ENCODE peak calls at places on chromosome 4, in eight cellular contexts. Q is left ventricle myocardium inferior; O is MM.1S; B is mammary epithelial cell; S is naive thymus-derived CD4-positive, alpha-beta T cell; D is transverse colon; Y is neuronal stem cell; G is Caco-2. C is an unnamed sample.
A peak's percentile ranks its signal among the peaks of the same experiment; 100 is the strongest.

GRCh38 chr4:117637347-117637746 is 396.9 kb upstream of the NDST3 start:
- DNase-seq in S (no peak), Q (no peak), B (peak; percentile 1), O (no peak), Y (no peak), G (no peak), D (no peak), C (no peak)

GRCh38 chr4:127400736-127401346 is 231.9 kb upstream of the INTU start:
- DNase-seq in O (peak; percentile 67), Q (peak; percentile 28), G (peak; percentile 72), D (peak; percentile 36), S (no peak), Y (peak; percentile 57), B (peak; percentile 61), C (peak; percentile 46)

GRCh38 chr4:5708171-5708828 is at the start of gene EVC2:
- DNase-seq in G (no peak), D (peak; percentile 58), Q (peak; percentile 80), B (peak; percentile 50), O (peak; percentile 83), Y (peak; percentile 44), S (no peak), C (peak; percentile 56)

GRCh38 chr4:56981795-56982201 is 3.1 kb downstream of the POLR2B start:
- DNase-seq in O (no peak), B (no peak), Y (no peak), S (no peak), D (no peak), G (no peak), Q (no peak), C (no peak)

GRCh38 chr4:7740866-7741525 is 198.7 kb downstream of the AFAP1 start:
- DNase-seq in Y (no peak), D (no peak), Q (no peak), O (no peak), B (no peak), G (no peak), S (no peak), C (peak; percentile 14)

GRCh38 chr4:165715989-165716388 is 157.0 kb upstream of the TLL1 start:
- DNase-seq in B (peak; percentile 53), O (no peak), G (no peak), Q (no peak), Y (no peak), S (no peak), D (no peak), C (no peak)

GRCh38 chr4:36088542-36088941 is 155.8 kb downstream of the ARAP2 start:
- DNase-seq in S (no peak), D (no peak), O (no peak), G (no peak), Y (no peak), B (no peak), Q (no peak), C (no peak)

GRCh38 chr4:1113311-1114009 is at the start of gene RNF212:
- DNase-seq in S (peak; percentile 27), Q (no peak), Y (no peak), O (no peak), D (peak; percentile 36), B (no peak), G (no peak), C (peak; percentile 27)

GRCh38 chr4:173237152-173237551 is 68.5 kb downstream of the GALNT7 start:
- DNase-seq in B (peak; percentile 33), S (no peak), G (no peak), D (no peak), Y (no peak), Q (no peak), O (no peak), C (no peak)

GRCh38 chr4:26619784-26620183 is 35.9 kb downstream of the TBC1D19 start:
- DNase-seq in Y (no peak), S (no peak), D (no peak), O (no peak), B (peak; percentile 32), Q (no peak), G (no peak), C (no peak)

GRCh38 chr4:110049951-110050925 is 137.6 kb downstream of the EGF start:
- DNase-seq in Y (peak; percentile 38), O (peak; percentile 44), D (peak; percentile 40), B (peak; percentile 21), Q (no peak), S (peak; percentile 16), G (peak; percentile 39), C (no peak)

GRCh38 chr4:103201254-103201653 is 3.1 kb upstream of the CENPE start:
- DNase-seq in G (no peak), D (no peak), Q (no peak), B (no peak), O (no peak), Y (no peak), S (no peak), C (no peak)

GRCh38 chr4:152240232-152240631 is 295.7 kb downstream of the FBXW7 start:
- DNase-seq in B (no peak), Q (no peak), S (no peak), D (no peak), G (no peak), O (no peak), Y (no peak), C (no peak)

GRCh38 chr4:96352051-96352517 is 512.2 kb downstream of the PDHA2 start:
- DNase-seq in B (peak; percentile 14), O (peak; percentile 66), D (no peak), G (peak; percentile 47), S (no peak), Q (no peak), Y (peak; percentile 9), C (no peak)

GRCh38 chr4:121256346-121256745 is 92.2 kb upstream of the TNIP3 start:
- DNase-seq in S (no peak), O (no peak), Y (no peak), B (peak; percentile 85), D (no peak), G (no peak), Q (no peak), C (no peak)

DNA sequence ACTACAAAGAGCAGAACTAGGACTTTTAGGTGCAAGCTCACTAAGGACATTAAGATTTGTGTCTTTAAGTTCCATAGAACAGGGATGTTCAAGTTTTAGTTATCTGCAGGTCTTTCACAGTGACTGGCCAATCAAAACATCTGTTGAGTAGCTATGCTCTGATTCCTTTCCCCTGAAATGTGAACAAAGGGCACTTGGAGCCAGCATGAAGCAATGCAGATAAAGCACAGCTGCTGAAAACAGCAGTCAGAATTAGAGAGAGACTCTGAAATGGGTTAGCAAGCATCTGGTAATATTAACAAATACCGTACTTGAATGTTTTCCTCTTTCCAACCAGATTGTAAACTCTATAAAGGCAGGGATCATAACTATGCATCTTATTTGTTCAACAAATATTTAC is 276.9 kb downstream of the RAB28 start:
- DNase-seq in O (no peak), G (no peak), B (no peak), Y (no peak), D (no peak), Q (no peak), S (no peak), C (no peak)
- H3K4me1 ChIP-seq in O (no peaks in the 10 kb centered on the region), G (no peaks in the 10 kb centered on the region), B (no peaks in the 10 kb centered on the region), Y (no peaks in the 10 kb centered on the region), D (no peaks in the 10 kb centered on the region), Q (no peaks in the 10 kb centered on the region), S (no peaks in the 10 kb centered on the region), C (no peaks in the 10 kb centered on the region)

GRCh38 chr4:92519727-92520126 is 216.0 kb downstream of the GRID2 start:
- DNase-seq in O (no peak), Q (no peak), G (no peak), Y (no peak), B (no peak), D (no peak), S (no peak), C (no peak)
- H3K4me1 ChIP-seq in O (no peaks in the 10 kb centered on the region), Q (no peaks in the 10 kb centered on the region), G (no peaks in the 10 kb centered on the region), Y (peaks cover 22% of the 10 kb centered on the region), B (no peaks in the 10 kb centered on the region), D (no peaks in the 10 kb centered on the region), S (no peaks in the 10 kb centered on the region), C (no peaks in the 10 kb centered on the region)

DNA sequence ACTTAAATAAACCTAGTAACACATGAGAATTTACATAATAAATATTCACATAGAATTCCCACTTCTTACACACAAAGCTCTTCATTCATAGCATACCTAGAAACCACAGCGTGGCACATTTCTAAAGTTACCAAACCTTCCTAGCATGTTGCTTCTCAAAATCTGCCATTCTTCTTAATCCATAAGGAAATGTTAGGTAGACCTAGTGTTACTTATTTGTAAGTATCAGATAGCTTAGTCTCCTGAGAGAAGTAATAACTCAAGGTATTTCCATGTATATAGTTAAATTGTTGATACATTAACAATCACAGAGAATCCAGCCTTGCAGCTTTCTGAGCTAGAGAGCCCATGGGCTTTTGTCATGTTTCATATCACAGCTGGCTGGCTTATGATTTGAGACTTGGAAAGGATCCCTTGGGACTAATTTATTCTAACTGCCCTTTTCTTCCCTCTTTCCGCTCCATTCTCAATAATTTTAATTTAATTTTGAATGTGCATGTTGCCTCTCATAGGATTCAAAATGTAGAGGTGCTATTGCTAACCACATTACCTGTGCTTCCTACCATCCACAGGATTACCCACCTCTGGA is 17.6 kb downstream of the SH3RF1 start:
- DNase-seq in S (no peak), Y (no peak), G (no peak), B (no peak), O (no peak), Q (no peak), D (no peak), C (no peak)
- H3K4me1 ChIP-seq in S (no peaks in the 10 kb centered on the region), Y (peaks cover 28% of the 10 kb centered on the region), G (peaks cover 90% of the 10 kb centered on the region), B (peaks cover 61% of the 10 kb centered on the region), O (no peaks in the 10 kb centered on the region), Q (peaks cover 82% of the 10 kb centered on the region), D (peaks cover 92% of the 10 kb centered on the region), C (peaks cover 53% of the 10 kb centered on the region)

GRCh38 chr4:181792641-181793612 is 450.3 kb upstream of the TENM3 start:
- DNase-seq in Q (no peak), O (no peak), D (no peak), B (peak; percentile 14), G (no peak), Y (no peak), S (no peak), C (no peak)
- H3K4me1 ChIP-seq in Q (no peaks in the 10 kb centered on the region), O (no peaks in the 10 kb centered on the region), D (no peaks in the 10 kb centered on the region), B (peaks cover 17% of the 10 kb centered on the region), G (no peaks in the 10 kb centered on the region), Y (peaks cover 8% of the 10 kb centered on the region), S (no peaks in the 10 kb centered on the region), C (no peaks in the 10 kb centered on the region)

DNA sequence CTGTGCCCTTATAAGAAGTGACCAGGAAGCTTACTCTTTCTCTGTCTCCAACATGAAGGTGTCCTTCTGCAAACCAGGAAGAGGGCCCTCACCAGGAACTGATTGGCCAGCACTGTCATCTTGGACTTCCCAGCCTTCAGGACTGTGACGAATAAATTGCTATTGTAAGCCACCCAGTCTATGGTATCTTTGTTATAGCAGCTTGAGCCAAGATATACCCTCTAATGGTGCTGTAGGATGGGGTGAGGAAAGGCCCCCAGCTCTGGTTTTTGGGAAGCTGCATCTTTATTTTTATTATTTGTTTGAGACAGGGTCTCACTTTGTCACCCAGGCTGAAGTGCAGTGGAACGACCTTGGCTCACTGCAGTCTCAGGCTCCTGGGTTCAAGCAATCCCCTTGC is 1.2 kb upstream of the MGST2 start:
- DNase-seq in S (no peak), Q (no peak), O (no peak), Y (no peak), D (no peak), B (no peak), G (no peak), C (no peak)
- H3K4me1 ChIP-seq in S (peaks cover 9% of the 10 kb centered on the region), Q (peaks cover 48% of the 10 kb centered on the region), O (no peaks in the 10 kb centered on the region), Y (peaks cover 3% of the 10 kb centered on the region), D (peaks cover 30% of the 10 kb centered on the region), B (peaks cover 13% of the 10 kb centered on the region), G (peaks cover 82% of the 10 kb centered on the region), C (peaks cover 31% of the 10 kb centered on the region)